ENCODE peak calls at places on chromosomes 2 and 18, in ten cellular contexts. V is A549, E is sigmoid colon, C is BJ, S is cardiac fibroblast, D is A673, R is fibroblast of lung, B is foreskin fibroblast, X is fibroblast of mammary gland, J is pancreas. Z is an unnamed sample.

GRCh38 chr2:207746131-207746530 is 23.6 kb downstream of the FZD5 start:
- DNase-seq in X (peak), C (no peak), J (peak), V (peak), R (peak), D (peak), E (no peak), B (peak), S (peak), Z (peak)

GRCh38 chr18:48675912-48676311 is 137.1 kb downstream of the CTIF start:
- DNase-seq in R (no peak), S (no peak), V (no peak), J (no peak), C (no peak), D (no peak), X (no peak), E (peak), B (no peak), Z (no peak)

GRCh38 chr18:76860411-76860810 is 38.1 kb downstream of the ZNF236 start:
- DNase-seq in S (no peak), E (no peak), J (no peak), C (no peak), X (peak), V (no peak), R (peak), B (no peak), D (no peak), Z (no peak)

GRCh38 chr2:201021914-201022313 is 49.6 kb downstream of the HYCC2 start:
- DNase-seq in V (no peak), J (no peak), R (no peak), X (no peak), S (no peak), E (no peak), C (no peak), B (no peak), D (no peak), Z (no peak)

GRCh38 chr2:119960821-119961220 is 52.1 kb upstream of the EPB41L5 start:
- DNase-seq in D (no peak), B (peak), S (peak), V (no peak), E (no peak), C (no peak), X (peak), R (peak), J (no peak), Z (no peak)

GRCh38 chr2:66869076-66869475 is 434.2 kb downstream of the MEIS1 start:
- DNase-seq in E (no peak), B (peak), C (peak), X (peak), V (no peak), S (peak), R (peak), D (no peak), J (no peak), Z (no peak)

GRCh38 chr2:8312221-8312620 is 369.6 kb upstream of the ID2 start:
- DNase-seq in C (no peak), B (no peak), J (no peak), V (no peak), R (no peak), E (no peak), S (no peak), X (no peak), D (no peak), Z (no peak)

GRCh38 chr2:103656558-103656957 is 894.7 kb downstream of the TMEM182 start:
- DNase-seq in J (no peak), C (no peak), E (no peak), R (peak), X (no peak), S (no peak), B (no peak), D (no peak), V (no peak), Z (no peak)

GRCh38 chr2:204795156-204795555 is 249.9 kb downstream of the PARD3B start:
- DNase-seq in E (no peak), S (peak), X (peak), B (peak), R (peak), V (no peak), C (no peak), D (no peak), J (no peak), Z (no peak)

GRCh38 chr2:25926913-25927312 is 48.6 kb upstream of the ASXL2 start:
- DNase-seq in X (no peak), J (no peak), V (no peak), B (no peak), C (no peak), E (no peak), S (no peak), D (no peak), R (no peak), Z (no peak)

DNA sequence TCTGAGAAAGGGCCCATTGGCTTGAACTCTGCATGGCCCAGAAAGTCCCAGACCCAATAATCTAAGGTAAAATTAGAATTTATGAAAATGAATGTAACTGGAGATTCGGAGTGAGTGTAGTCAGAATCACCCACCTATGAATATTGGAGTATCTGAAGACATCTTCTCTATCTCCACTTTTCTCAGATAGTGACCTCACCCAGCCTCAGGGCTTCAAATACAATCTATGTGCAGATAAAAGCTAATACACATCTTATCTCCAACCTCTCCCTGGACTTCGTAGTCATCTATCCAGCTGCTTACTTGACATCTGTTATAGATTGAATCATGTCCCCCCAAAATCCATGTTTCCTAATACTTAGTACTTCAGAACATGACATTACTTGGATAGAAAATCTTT is 263.2 kb downstream of the RAD51AP2 start:
- DNase-seq in S (no peak), E (no peak), R (no peak), B (no peak), C (no peak), J (no peak), V (no peak), X (no peak), D (no peak), Z (no peak)
- TF ChIP-seq CTCF in S (no peak), E (no peak), R (no peak), B (no peak), C (no peak), J (no peak), V (no peak), X (no peak), D (no peak), Z (no peak)

GRCh38 chr18:28175047-28175929 is 1.6 kb downstream of the CDH2 start:
- DNase-seq in D (no peak), E (peak), B (peak), V (peak), X (peak), S (peak), J (no peak), C (no peak), R (peak), Z (no peak)
- H3K4me3 ChIP-seq in D (peak), E (peak), B (peak), V (peak), X (peak), S (peak), J (no peak), C (peak), R (peak), Z (no peak)

DNA sequence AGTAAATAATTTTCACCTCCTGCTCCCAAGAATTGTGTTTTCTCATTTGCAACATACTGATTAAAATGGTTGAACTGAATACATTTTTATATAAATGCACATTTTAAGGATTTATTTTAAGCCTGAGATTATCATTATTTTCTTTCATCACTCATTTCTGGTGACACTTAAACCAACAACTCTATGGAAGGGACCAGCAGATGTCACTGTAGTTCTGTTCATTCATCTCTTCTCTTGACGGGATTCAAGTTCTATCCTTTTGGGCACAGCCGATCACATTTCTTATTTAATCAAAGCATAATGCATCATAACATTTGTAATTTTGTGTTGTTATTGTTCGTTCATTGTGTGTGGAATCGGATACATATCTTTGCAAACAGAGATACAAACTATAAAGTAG is 417.9 kb downstream of the HRH4 start:
- DNase-seq in B (peak), V (no peak), R (peak), C (no peak), J (no peak), S (peak), X (peak), E (no peak), D (peak), Z (no peak)
- TF ChIP-seq CTCF in B (peak), V (no peak), R (peak), C (peak), J (no peak), S (peak), X (peak), E (peak), D (peak), Z (peak)

GRCh38 chr2:113602869-113603466 is 24.1 kb upstream of the RABL2A start:
- DNase-seq in D (no peak), R (no peak), C (no peak), X (no peak), S (no peak), E (no peak), V (no peak), J (no peak), B (no peak), Z (no peak)
- H3K4me3 ChIP-seq in D (peak), R (peak), C (peak), X (peak), S (peak), E (peak), V (peak), J (no peak), B (peak), Z (peak)

DNA sequence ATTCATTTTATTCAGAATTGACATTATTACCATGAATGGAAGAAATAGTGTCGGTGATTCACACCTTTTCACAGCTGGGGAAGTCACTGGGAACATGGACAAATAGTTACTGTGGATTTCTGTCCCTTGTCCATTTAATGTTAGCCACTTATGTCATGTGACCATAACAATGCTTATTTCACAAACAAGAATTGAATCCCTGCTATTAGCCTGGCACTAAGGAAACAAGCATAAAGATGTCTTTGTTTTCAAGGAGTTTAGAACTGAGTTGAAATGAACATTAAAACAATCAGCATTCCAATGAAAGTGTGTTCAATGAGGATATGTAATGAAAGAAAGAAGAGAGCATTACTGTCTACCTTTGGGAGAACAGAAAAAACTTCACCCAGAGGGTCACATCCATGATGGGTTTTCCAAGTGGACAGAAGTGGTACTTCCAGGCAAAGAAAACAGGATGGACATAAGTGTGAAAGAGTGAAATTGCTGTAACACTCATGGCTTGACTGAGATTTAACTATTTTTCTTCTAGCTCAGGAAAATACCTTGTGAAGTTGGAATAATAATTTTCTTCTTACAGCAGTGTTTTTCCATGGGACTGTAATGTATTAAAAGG is 324.5 kb upstream of the UBE2E3 start:
- DNase-seq in C (no peak), D (no peak), J (no peak), V (no peak), E (no peak), S (no peak), R (no peak), X (no peak), B (no peak), Z (no peak)
- TF ChIP-seq CTCF in C (no peak), D (peak), J (peak), V (no peak), E (no peak), S (peak), R (peak), X (peak), B (no peak), Z (peak)

Z was measured in Peyer's patch.